ENCODE peak calls at places on chromosomes 7 and 10, in four cellular contexts. One of them, this sample, is unnamed. For H3K9me3, the result is how much of the 10 kb centered on the place peaks cover.

GRCh38 chr7:130930260-130930659 is 196.3 kb upstream of the KLF14 start:
- DNase-seq in DND-41: no peak
- DNase-seq in hepatocyte: no peak
- DNase-seq in PC-3: peak
- DNase-seq in this sample: no peak

GRCh38 chr7:44293561-44294324 is 31.7 kb downstream of the CAMK2B start:
- DNase-seq in hepatocyte: peak
- DNase-seq in PC-3: no peak
- DNase-seq in DND-41: peak
- DNase-seq in this sample: no peak

GRCh38 chr10:75110006-75110632 is 1.3 kb upstream of the SAMD8 start:
- DNase-seq in DND-41: no peak
- DNase-seq in PC-3: no peak
- DNase-seq in hepatocyte: no peak
- DNase-seq in this sample: no peak

GRCh38 chr10:121454776-121455175 is 143.5 kb downstream of the FGFR2 start:
- DNase-seq in hepatocyte: no peak
- DNase-seq in PC-3: no peak
- DNase-seq in DND-41: no peak
- DNase-seq in this sample: no peak

GRCh38 chr7:100476903-100477870 is 1.8 kb downstream of the TSC22D4 start:
- DNase-seq in hepatocyte: no peak
- DNase-seq in PC-3: no peak
- DNase-seq in DND-41: no peak
- DNase-seq in this sample: no peak

GRCh38 chr7:830069-830468 is 2.2 kb upstream of the SUN1 start:
- DNase-seq in DND-41: no peak
- DNase-seq in hepatocyte: no peak
- DNase-seq in PC-3: no peak
- DNase-seq in this sample: no peak

GRCh38 chr10:3465406-3465891 is 292.9 kb upstream of the PITRM1 start:
- DNase-seq in PC-3: peak
- DNase-seq in hepatocyte: peak
- DNase-seq in DND-41: no peak
- DNase-seq in this sample: no peak

GRCh38 chr7:41399171-41399570 is 303.7 kb downstream of the INHBA start:
- DNase-seq in PC-3: peak
- DNase-seq in DND-41: no peak
- DNase-seq in hepatocyte: no peak
- DNase-seq in this sample: no peak

GRCh38 chr7:151829707-151830106 is 47.2 kb downstream of the PRKAG2 start:
- DNase-seq in PC-3: no peak
- DNase-seq in DND-41: no peak
- DNase-seq in hepatocyte: no peak
- DNase-seq in this sample: no peak

GRCh38 chr10:29130190-29130673 is 158.6 kb upstream of the LYZL1 start:
- DNase-seq in PC-3: peak
- DNase-seq in DND-41: no peak
- DNase-seq in hepatocyte: peak
- DNase-seq in this sample: peak

GRCh38 chr10:124827474-124827873 is 25.9 kb downstream of the ABRAXAS2 start:
- DNase-seq in PC-3: peak
- DNase-seq in DND-41: no peak
- DNase-seq in hepatocyte: peak
- DNase-seq in this sample: peak

GRCh38 chr7:1767524-1767923 is 97.4 kb downstream of the ELFN1 start:
- DNase-seq in hepatocyte: no peak
- DNase-seq in PC-3: no peak
- DNase-seq in DND-41: no peak
- DNase-seq in this sample: no peak

GRCh38 chr7:71465741-71466189 is 333.8 kb downstream of the GALNT17 start:
- DNase-seq in PC-3: no peak
- DNase-seq in hepatocyte: no peak
- DNase-seq in DND-41: no peak
- DNase-seq in this sample: no peak

GRCh38 chr7:55128693-55129394 is 110.0 kb downstream of the EGFR start:
- DNase-seq in hepatocyte: no peak
- DNase-seq in DND-41: no peak
- DNase-seq in PC-3: no peak
- DNase-seq in this sample: no peak

GRCh38 chr7:143183024-143183423 is at the start of gene TAS2R39:
- DNase-seq in hepatocyte: no peak
- DNase-seq in DND-41: no peak
- DNase-seq in PC-3: no peak
- DNase-seq in this sample: no peak

GRCh38 chr7:2321020-2321419 is 6.8 kb upstream of the SNX8 start:
- DNase-seq in DND-41: no peak
- DNase-seq in hepatocyte: peak
- DNase-seq in PC-3: no peak
- DNase-seq in this sample: no peak

GRCh38 chr10:100811261-100811660 is 65.9 kb downstream of the PAX2 start:
- DNase-seq in DND-41: no peak
- DNase-seq in hepatocyte: no peak
- DNase-seq in PC-3: no peak
- DNase-seq in this sample: no peak

GRCh38 chr10:127738512-127739424 is 1.8 kb downstream of the FOXI2 start:
- DNase-seq in PC-3: no peak
- DNase-seq in DND-41: no peak
- DNase-seq in hepatocyte: no peak
- DNase-seq in this sample: peak

GRCh38 chr10:129761166-129761565 is 202.9 kb downstream of the EBF3 start:
- DNase-seq in PC-3: no peak
- DNase-seq in DND-41: peak
- DNase-seq in hepatocyte: no peak
- DNase-seq in this sample: no peak

GRCh38 chr7:28957064-28957821 is 887 bp downstream of the TRIL start:
- DNase-seq in hepatocyte: peak
- DNase-seq in PC-3: no peak
- DNase-seq in DND-41: no peak
- DNase-seq in this sample: no peak

GRCh38 chr7:28958235-28958945 is at the start of gene TRIL:
- DNase-seq in DND-41: no peak
- DNase-seq in PC-3: no peak
- DNase-seq in hepatocyte: peak
- DNase-seq in this sample: no peak

GRCh38 chr7:28958946-28959417 is 852 bp upstream of the TRIL start:
- DNase-seq in DND-41: no peak
- DNase-seq in PC-3: peak
- DNase-seq in hepatocyte: no peak
- DNase-seq in this sample: no peak

GRCh38 chr7:28956608-28957063 is 1.5 kb downstream of the TRIL start:
- DNase-seq in DND-41: no peak
- DNase-seq in hepatocyte: peak
- DNase-seq in PC-3: peak
- DNase-seq in this sample: no peak

GRCh38 chr7:28957822-28958234 is 302 bp downstream of the TRIL start:
- DNase-seq in DND-41: no peak
- DNase-seq in PC-3: no peak
- DNase-seq in hepatocyte: peak
- DNase-seq in this sample: no peak
- TF ChIP-seq EZH2 in DND-41: no peak
- TF ChIP-seq EZH2 in PC-3: no peak
- TF ChIP-seq EZH2 in hepatocyte: no peak
- TF ChIP-seq EZH2 in this sample: no peak

GRCh38 chr10:36425140-36425797 is 700.1 kb upstream of the ANKRD30A start:
- DNase-seq in DND-41: no peak
- DNase-seq in hepatocyte: no peak
- DNase-seq in PC-3: no peak
- DNase-seq in this sample: no peak

GRCh38 chr10:36424377-36424971 is 700.9 kb upstream of the ANKRD30A start:
- DNase-seq in hepatocyte: no peak
- DNase-seq in PC-3: no peak
- DNase-seq in DND-41: no peak
- DNase-seq in this sample: no peak

GRCh38 chr10:36423821-36424248 is 701.6 kb upstream of the ANKRD30A start:
- DNase-seq in PC-3: peak
- DNase-seq in DND-41: no peak
- DNase-seq in hepatocyte: peak
- DNase-seq in this sample: no peak

GRCh38 chr10:36416513-36416912 is 708.9 kb upstream of the ANKRD30A start:
- DNase-seq in DND-41: no peak
- DNase-seq in PC-3: no peak
- DNase-seq in hepatocyte: no peak
- DNase-seq in this sample: no peak

GRCh38 chr10:36421999-36422398 is 703.4 kb upstream of the ANKRD30A start:
- DNase-seq in PC-3: no peak
- DNase-seq in DND-41: no peak
- DNase-seq in hepatocyte: no peak
- DNase-seq in this sample: no peak
- H3K9me3 ChIP-seq in PC-3: under half
- H3K9me3 ChIP-seq in DND-41: under half
- H3K9me3 ChIP-seq in hepatocyte: under half
- H3K9me3 ChIP-seq in this sample: under half

DNA sequence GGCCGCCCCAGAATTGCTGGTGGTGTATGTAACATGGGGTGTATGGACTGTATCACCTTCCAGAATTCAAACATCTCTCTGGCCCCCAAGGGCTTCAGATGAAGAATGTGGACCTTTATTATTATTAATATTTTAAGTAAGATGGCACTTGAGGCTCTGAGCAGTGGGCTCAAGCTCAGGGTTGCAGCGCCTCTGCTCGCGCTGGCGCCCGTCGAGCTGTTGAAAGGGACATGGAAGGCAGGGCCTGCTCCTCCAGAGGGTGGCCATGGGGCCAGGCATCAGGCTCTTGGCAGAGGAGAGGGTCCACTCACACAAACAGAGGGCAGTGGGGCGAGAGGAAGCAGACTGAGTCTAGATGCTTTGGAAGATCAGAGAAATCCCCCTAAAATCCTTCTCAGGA is 120.2 kb downstream of the NT5C2 start:
- DNase-seq in hepatocyte: no peak
- DNase-seq in DND-41: no peak
- DNase-seq in PC-3: no peak
- DNase-seq in this sample: no peak
- TF ChIP-seq EZH2 in hepatocyte: no peak
- TF ChIP-seq EZH2 in DND-41: no peak
- TF ChIP-seq EZH2 in PC-3: no peak
- TF ChIP-seq EZH2 in this sample: no peak

DNA sequence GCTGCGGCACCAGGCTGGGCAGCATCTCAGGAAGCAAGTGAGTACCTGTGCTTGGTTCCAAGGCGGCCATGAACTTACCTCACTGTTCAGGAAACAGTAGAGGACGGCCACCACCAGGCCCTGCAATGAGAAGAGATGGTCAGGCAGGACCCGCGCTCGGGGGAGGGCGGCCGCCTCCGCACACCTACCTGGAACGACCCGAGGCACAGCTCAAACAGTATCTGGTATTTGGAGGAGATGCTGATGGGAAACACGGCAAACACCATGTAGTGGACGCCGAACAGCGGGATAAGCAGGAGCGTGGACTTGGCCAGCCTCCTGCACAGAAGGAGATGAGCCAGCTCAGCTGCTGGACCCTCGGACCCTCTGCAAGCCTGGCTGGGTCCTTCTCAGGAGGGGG is 112.9 kb downstream of the VIPR2 start:
- DNase-seq in PC-3: no peak
- DNase-seq in hepatocyte: no peak
- DNase-seq in DND-41: no peak
- DNase-seq in this sample: no peak
- H3K9me3 ChIP-seq in PC-3: under half
- H3K9me3 ChIP-seq in hepatocyte: under half
- H3K9me3 ChIP-seq in DND-41: under half
- H3K9me3 ChIP-seq in this sample: under half

This sample was measured in MM.1S.